ENCODE peak calls at places on chromosome 14, in ten cellular contexts. W is dorsolateral prefrontal cortex; V is endodermal cell; T is stomach; O is transverse colon; H is fibroblast of lung; M is adrenal gland; J is PC-3; Q is CD4-positive, alpha-beta T cell; B is breast epithelium. U is an unnamed sample. For H3K27me3, the result is how much of the 10 kb centered on the place peaks cover.

GRCh38 chr14:85439696-85440328 is 90.1 kb upstream of the FLRT2 start:
- DNase-seq in W (no peak), V (no peak), T (no peak), O (no peak), H (peak), M (no peak), J (no peak), Q (no peak), B (peak), U (peak)

GRCh38 chr14:24343795-24344660 is 4.2 kb upstream of the RIPK3 start:
- DNase-seq in W (no peak), V (peak), T (no peak), O (no peak), H (no peak), M (no peak), J (no peak), Q (no peak), B (no peak), U (no peak)

GRCh38 chr14:69605761-69606160 is 5.6 kb upstream of the SUSD6 start:
- DNase-seq in W (no peak), V (no peak), T (no peak), O (peak), H (no peak), M (no peak), J (no peak), Q (no peak), B (no peak), U (no peak)

GRCh38 chr14:76328457-76329137 is 47.3 kb upstream of the ESRRB start:
- DNase-seq in W (no peak), V (no peak), T (no peak), O (no peak), H (no peak), M (no peak), J (no peak), Q (no peak), B (no peak), U (no peak)

GRCh38 chr14:62468946-62469345 is 576.3 kb downstream of the KCNH5 start:
- DNase-seq in W (no peak), V (no peak), T (no peak), O (no peak), H (no peak), M (no peak), J (peak), Q (no peak), B (no peak), U (no peak)

GRCh38 chr14:53161758-53162512 is 8.8 kb upstream of the DDHD1 start:
- DNase-seq in W (no peak), V (no peak), T (no peak), O (no peak), H (no peak), M (no peak), J (no peak), Q (no peak), B (no peak), U (no peak)

GRCh38 chr14:104576607-104577332 is 2.8 kb upstream of the C14orf180 start:
- DNase-seq in W (no peak), V (peak), T (peak), O (peak), H (no peak), M (no peak), J (peak), Q (no peak), B (no peak), U (no peak)

GRCh38 chr14:74684444-74684843 is 28.4 kb downstream of the AREL1 start:
- DNase-seq in W (no peak), V (no peak), T (no peak), O (no peak), H (no peak), M (no peak), J (no peak), Q (no peak), B (no peak), U (no peak)

GRCh38 chr14:38605193-38606114 is 349.6 kb upstream of the CLEC14A start:
- DNase-seq in W (no peak), V (no peak), T (no peak), O (no peak), H (no peak), M (no peak), J (peak), Q (no peak), B (no peak), U (no peak)

GRCh38 chr14:100845341-100845740 is 19.4 kb downstream of the MEG3 start:
- DNase-seq in W (no peak), V (no peak), T (no peak), O (no peak), H (no peak), M (no peak), J (no peak), Q (no peak), B (no peak), U (no peak)

GRCh38 chr14:103476065-103476464 is 46.6 kb downstream of the CKB start:
- DNase-seq in W (no peak), V (no peak), T (no peak), O (no peak), H (no peak), M (no peak), J (no peak), Q (no peak), B (no peak), U (no peak)

GRCh38 chr14:61615743-61616523 is 79.4 kb upstream of the HIF1A start:
- DNase-seq in W (no peak), V (no peak), T (peak), O (no peak), H (peak), M (no peak), J (peak), Q (no peak), B (no peak), U (no peak)

GRCh38 chr14:95935228-95935822 is 58.7 kb downstream of the TUNAR start:
- DNase-seq in W (no peak), V (peak), T (no peak), O (no peak), H (peak), M (no peak), J (peak), Q (no peak), B (no peak), U (peak)

GRCh38 chr14:49240383-49240782 is 345.8 kb downstream of the RPS29 start:
- DNase-seq in W (no peak), V (no peak), T (no peak), O (no peak), H (no peak), M (no peak), J (peak), Q (no peak), B (no peak), U (no peak)

GRCh38 chr14:98953544-98954346 is 318.3 kb downstream of the BCL11B start:
- DNase-seq in W (no peak), V (peak), T (peak), O (peak), H (peak), M (peak), J (no peak), Q (no peak), B (peak), U (no peak)

GRCh38 chr14:69693145-69693544 is 73.8 kb upstream of the SRSF5 start:
- DNase-seq in W (no peak), V (peak), T (peak), O (peak), H (no peak), M (no peak), J (no peak), Q (no peak), B (no peak), U (no peak)

GRCh38 chr14:22375321-22375930 is 213.6 kb downstream of the DAD1 start:
- DNase-seq in W (no peak), V (no peak), T (no peak), O (no peak), H (peak), M (no peak), J (peak), Q (no peak), B (no peak), U (peak)

GRCh38 chr14:55864890-55865655 is 253.1 kb upstream of the PELI2 start:
- DNase-seq in W (no peak), V (peak), T (no peak), O (no peak), H (no peak), M (no peak), J (peak), Q (no peak), B (no peak), U (no peak)

GRCh38 chr14:22505751-22506710 is 83.0 kb downstream of the DAD1 start:
- DNase-seq in W (no peak), V (no peak), T (no peak), O (no peak), H (no peak), M (no peak), J (no peak), Q (no peak), B (no peak), U (no peak)

GRCh38 chr14:65989981-65990380 is 496.2 kb upstream of the CCDC196 start:
- DNase-seq in W (no peak), V (no peak), T (no peak), O (no peak), H (no peak), M (no peak), J (no peak), Q (no peak), B (no peak), U (no peak)

GRCh38 chr14:54566410-54567223 is at the start of gene SAMD4A:
- DNase-seq in W (peak), V (peak), T (peak), O (peak), H (peak), M (peak), J (peak), Q (peak), B (peak), U (peak)

GRCh38 chr14:87205811-87206210 is 787.2 kb downstream of the GALC start:
- DNase-seq in W (no peak), V (no peak), T (no peak), O (no peak), H (no peak), M (no peak), J (no peak), Q (no peak), B (no peak), U (no peak)

GRCh38 chr14:99881011-99881410 is 87.8 kb downstream of the EML1 start:
- DNase-seq in W (peak), V (no peak), T (no peak), O (no peak), H (peak), M (no peak), J (no peak), Q (no peak), B (no peak), U (no peak)

GRCh38 chr14:87896393-87897380 is 96.3 kb downstream of the GALC start:
- DNase-seq in W (no peak), V (no peak), T (no peak), O (no peak), H (peak), M (peak), J (peak), Q (no peak), B (no peak), U (peak)

GRCh38 chr14:33714527-33715222 is 236.2 kb downstream of the EGLN3 start:
- DNase-seq in W (no peak), V (no peak), T (no peak), O (no peak), H (peak), M (peak), J (peak), Q (no peak), B (no peak), U (no peak)

GRCh38 chr14:62614117-62614516 is 431.1 kb downstream of the KCNH5 start:
- DNase-seq in W (no peak), V (no peak), T (no peak), O (no peak), H (no peak), M (no peak), J (no peak), Q (no peak), B (no peak), U (no peak)

GRCh38 chr14:30771595-30771994 is 102.8 kb upstream of the COCH start:
- DNase-seq in W (no peak), V (no peak), T (no peak), O (no peak), H (no peak), M (no peak), J (no peak), Q (no peak), B (no peak), U (no peak)

GRCh38 chr14:77036484-77037337 is 8.2 kb upstream of the IRF2BPL start:
- DNase-seq in W (no peak), V (peak), T (no peak), O (no peak), H (no peak), M (no peak), J (peak), Q (no peak), B (no peak), U (no peak)

GRCh38 chr14:99177046-99177655 is 94.8 kb downstream of the BCL11B start:
- DNase-seq in W (no peak), V (peak), T (no peak), O (no peak), H (no peak), M (no peak), J (no peak), Q (no peak), B (no peak), U (no peak)

DNA sequence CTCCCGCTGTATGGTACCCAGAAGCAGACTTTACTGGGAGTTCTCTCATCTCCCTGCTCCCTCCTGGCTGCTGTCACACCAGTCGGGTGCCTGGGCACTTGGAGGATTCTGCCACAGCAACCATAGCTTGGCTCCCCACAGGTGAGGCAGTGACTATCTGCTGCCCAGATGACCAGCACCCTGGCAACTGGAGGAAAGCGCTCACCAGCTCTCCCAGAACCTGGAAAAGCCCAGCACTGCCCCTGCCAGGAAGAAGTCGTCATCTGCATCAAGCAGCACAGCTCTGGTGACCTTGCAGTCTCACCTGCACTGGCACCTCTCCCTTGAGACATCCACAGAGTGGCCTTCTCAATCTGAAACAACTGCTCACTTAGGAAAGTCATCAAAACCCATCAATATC is 31.9 kb upstream of the TC2N start:
- DNase-seq in W (no peak), V (no peak), T (peak), O (no peak), H (no peak), M (no peak), J (peak), Q (no peak), B (peak), U (no peak)
- TF ChIP-seq CTCF in W (no peak), V (peak), T (no peak), O (no peak), H (no peak), M (no peak), J (peak), Q (no peak), B (no peak), U (no peak)

GRCh38 chr14:72559669-72560068 is 334.2 kb downstream of the DPF3 start:
- DNase-seq in W (no peak), V (peak), T (no peak), O (no peak), H (no peak), M (no peak), J (no peak), Q (no peak), B (no peak), U (no peak)

GRCh38 chr14:72558721-72559120 is 335.2 kb downstream of the DPF3 start:
- DNase-seq in W (no peak), V (no peak), T (no peak), O (no peak), H (peak), M (no peak), J (peak), Q (no peak), B (peak), U (no peak)

GRCh38 chr14:72560331-72560730 is 333.6 kb downstream of the DPF3 start:
- DNase-seq in W (no peak), V (peak), T (peak), O (no peak), H (peak), M (no peak), J (no peak), Q (no peak), B (peak), U (no peak)

GRCh38 chr14:72560856-72561493 is 332.9 kb downstream of the DPF3 start:
- DNase-seq in W (no peak), V (no peak), T (no peak), O (no peak), H (no peak), M (no peak), J (no peak), Q (no peak), B (no peak), U (no peak)

DNA sequence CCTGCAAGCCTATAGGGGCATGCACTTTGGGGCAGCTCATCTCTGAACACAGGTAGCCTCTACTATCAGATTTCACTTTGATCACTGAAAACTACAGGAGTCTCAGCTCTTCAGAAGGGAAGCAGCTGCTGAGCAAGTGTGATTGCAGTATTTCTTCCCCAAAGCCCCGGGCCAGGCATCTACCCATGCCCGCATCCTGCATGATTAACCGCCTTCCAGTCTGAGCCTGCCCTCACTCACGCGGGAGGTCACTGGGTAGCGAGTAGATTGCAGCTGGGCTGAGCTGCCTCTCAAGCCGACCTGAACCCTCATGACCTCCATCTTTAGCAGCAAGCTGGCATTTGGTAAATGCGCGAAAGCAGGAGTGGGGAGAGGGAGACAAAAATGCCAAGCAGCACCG is 334.7 kb downstream of the DPF3 start:
- DNase-seq in W (no peak), V (peak), T (no peak), O (no peak), H (peak), M (no peak), J (peak), Q (no peak), B (no peak), U (peak)
- H3K27ac ChIP-seq in W (no peak), V (no peak), T (no peak), O (no peak), H (no peak), M (no peak), J (peak), Q (no peak), B (peak), U (no peak)

GRCh38 chr14:28759056-28759657 is 7.4 kb upstream of the FOXG1 start:
- DNase-seq in W (no peak), V (peak), T (no peak), O (no peak), H (peak), M (no peak), J (no peak), Q (no peak), B (no peak), U (no peak)

GRCh38 chr14:28755930-28756895 is 10.4 kb upstream of the FOXG1 start:
- DNase-seq in W (no peak), V (peak), T (no peak), O (no peak), H (no peak), M (no peak), J (no peak), Q (no peak), B (no peak), U (no peak)

GRCh38 chr14:28756896-28757570 is 9.6 kb upstream of the FOXG1 start:
- DNase-seq in W (peak), V (peak), T (no peak), O (no peak), H (peak), M (no peak), J (peak), Q (no peak), B (no peak), U (peak)

GRCh38 chr14:28758253-28758915 is 8.2 kb upstream of the FOXG1 start:
- DNase-seq in W (no peak), V (peak), T (no peak), O (no peak), H (no peak), M (no peak), J (no peak), Q (no peak), B (no peak), U (no peak)

GRCh38 chr14:28757790-28758189 is 8.8 kb upstream of the FOXG1 start:
- DNase-seq in W (no peak), V (no peak), T (no peak), O (no peak), H (no peak), M (no peak), J (no peak), Q (no peak), B (no peak), U (no peak)
- H3K27me3 ChIP-seq in W (under half), V (half or more), T (half or more), O (half or more), H (half or more), M (half or more), J (half or more), Q (half or more), B (under half), U (under half)

DNA sequence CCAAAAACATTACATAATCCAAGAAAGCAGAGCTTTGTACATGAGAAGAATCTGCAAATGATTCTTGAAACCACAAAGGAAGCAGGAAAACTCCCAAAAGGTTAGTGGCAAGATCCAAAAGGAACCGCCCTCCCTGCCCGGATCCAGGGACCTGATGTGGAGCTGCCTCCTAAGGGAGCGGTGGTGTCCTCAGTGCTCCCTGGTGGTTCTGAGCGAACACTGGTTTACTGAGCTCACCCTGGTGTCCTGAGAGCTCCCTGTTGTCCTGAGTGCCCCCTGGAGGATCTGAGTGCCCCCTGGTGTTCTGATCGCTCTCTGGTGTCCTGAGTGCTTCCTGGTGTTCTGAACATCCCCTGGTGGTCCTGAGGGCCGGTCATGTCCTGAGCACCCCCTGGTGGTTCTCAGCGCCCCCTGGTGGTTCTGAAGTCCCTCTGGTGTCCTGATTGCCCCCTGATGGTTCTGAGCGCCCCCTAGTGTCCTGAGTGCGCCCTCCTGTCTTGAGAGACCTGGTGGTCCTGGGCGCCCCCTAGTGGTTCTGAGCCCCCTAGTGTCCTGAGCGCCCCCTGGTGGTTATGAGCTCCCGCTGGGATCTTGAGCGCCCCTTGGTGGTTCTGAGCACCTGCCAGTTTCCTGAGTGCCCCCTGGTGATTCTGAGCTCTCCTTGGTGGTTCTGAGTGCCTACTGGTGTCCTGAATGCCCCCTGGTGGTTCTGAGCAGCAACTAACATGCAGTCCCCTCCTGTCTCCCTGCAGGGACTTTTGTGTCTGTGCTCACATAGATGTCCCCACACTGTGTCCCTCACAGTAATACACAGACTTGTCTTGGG is 891.1 kb downstream of the TMEM121 start:
- DNase-seq in W (no peak), V (peak), T (peak), O (peak), H (no peak), M (peak), J (no peak), Q (peak), B (no peak), U (no peak)
- TF ChIP-seq CTCF in W (peak), V (peak), T (peak), O (no peak), H (peak), M (peak), J (peak), Q (peak), B (no peak), U (peak)

DNA sequence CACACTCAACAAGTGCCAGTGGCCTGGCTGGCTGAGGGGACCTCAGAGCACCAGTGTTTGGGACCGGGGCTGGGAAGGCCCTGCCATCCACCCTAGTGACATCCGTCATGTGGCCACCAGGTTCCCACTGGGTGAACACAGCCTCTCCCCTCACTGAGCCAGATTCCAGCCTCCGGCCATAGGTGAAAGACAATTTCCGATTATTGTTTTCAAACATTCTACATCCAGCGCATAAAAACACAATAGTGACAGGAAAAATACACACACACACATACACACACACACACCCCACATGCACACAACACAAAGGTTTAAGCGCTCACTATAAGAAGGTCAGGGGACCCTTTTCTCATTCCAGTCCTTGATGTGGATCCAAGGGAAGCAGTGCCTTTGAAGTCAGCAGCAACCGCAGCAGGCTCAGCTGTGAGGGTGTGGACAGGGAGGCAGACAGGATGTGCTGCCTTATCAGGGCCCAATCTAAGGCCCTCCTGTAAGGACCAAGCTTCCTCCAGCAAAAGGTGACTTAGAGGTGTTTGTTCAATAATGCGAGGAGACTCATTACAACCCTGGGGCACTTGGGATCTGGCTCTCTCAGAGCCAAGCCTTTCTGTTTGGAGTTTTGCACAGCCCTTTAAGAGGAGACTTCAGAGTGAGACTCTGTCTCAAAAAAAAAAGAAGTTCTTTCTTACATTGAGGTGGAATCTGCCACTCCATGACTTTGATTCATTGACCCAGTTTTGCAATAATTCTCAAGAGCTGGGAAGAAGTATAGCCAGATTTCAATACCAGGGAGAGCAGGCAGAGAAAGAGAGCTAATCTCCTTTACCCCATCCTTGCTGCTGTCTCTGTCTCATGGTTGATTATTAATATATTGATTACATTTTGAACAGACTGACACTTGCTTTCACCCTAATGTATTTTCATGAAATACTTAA is 227.8 kb downstream of the ZFP36L1 start:
- DNase-seq in W (no peak), V (no peak), T (no peak), O (no peak), H (peak), M (no peak), J (peak), Q (peak), B (peak), U (no peak)
- H3K27ac ChIP-seq in W (no peak), V (no peak), T (peak), O (peak), H (no peak), M (no peak), J (peak), Q (no peak), B (peak), U (no peak)